ENCODE peak calls at places on chromosome 5, in four cellular contexts. N, G, V and X are unnamed samples.

GRCh38 chr5:415928-416635 is 26.9 kb upstream of the EXOC3 start:
- DNase-seq in G (no peak), V (peak; percentile 49), N (peak; percentile 22), X (no peak)

GRCh38 chr5:107337281-107337680 is 333.5 kb downstream of the EFNA5 start:
- DNase-seq in V (no peak), G (no peak), N (no peak), X (no peak)

GRCh38 chr5:134028496-134028895 is 23.7 kb upstream of the VDAC1 start:
- DNase-seq in V (no peak), G (no peak), N (no peak), X (no peak)

GRCh38 chr5:19987594-19988345 is at the start of gene CDH18:
- DNase-seq in V (peak; percentile 65), G (no peak), N (no peak), X (no peak)

GRCh38 chr5:73451218-73452130 is 2.9 kb upstream of the FOXD1 start:
- DNase-seq in V (peak; percentile 84), G (no peak), N (peak; percentile 57), X (peak; percentile 31)

GRCh38 chr5:125125031-125125823 is 378.8 kb upstream of the ZNF608 start:
- DNase-seq in V (no peak), N (no peak), G (no peak), X (no peak)

GRCh38 chr5:65190328-65191053 is 291.2 kb downstream of the ADAMTS6 start:
- DNase-seq in V (no peak), N (no peak), G (no peak), X (no peak)

GRCh38 chr5:13660072-13660471 is 284.4 kb downstream of the DNAH5 start:
- DNase-seq in V (no peak), N (no peak), G (no peak), X (no peak)

GRCh38 chr5:179190851-179191505 is 130.8 kb downstream of the ZNF354C start:
- DNase-seq in N (no peak), V (peak; percentile 65), G (no peak), X (no peak)

GRCh38 chr5:69084903-69085302 is 8.9 kb upstream of the SLC30A5 start:
- DNase-seq in V (no peak), G (no peak), N (no peak), X (no peak)

GRCh38 chr5:633521-633955 is 21.4 kb downstream of the CEP72 start:
- DNase-seq in N (no peak), V (no peak), G (no peak), X (no peak)

GRCh38 chr5:124774002-124774318 is 27.5 kb upstream of the ZNF608 start:
- DNase-seq in V (no peak), G (no peak), N (no peak), X (no peak)

GRCh38 chr5:123089572-123089970 is 530 bp downstream of the PRDM6 start:
- DNase-seq in G (no peak), V (peak; percentile 70), N (no peak), X (no peak)

GRCh38 chr5:137332296-137332695 is 166.8 kb downstream of the SPOCK1 start:
- DNase-seq in G (no peak), V (no peak), N (no peak), X (no peak)

GRCh38 chr5:43514471-43514815 is 505 bp downstream of the C5orf34 start:
- DNase-seq in N (no peak), G (no peak), V (no peak), X (no peak)

GRCh38 chr5:68200288-68200687 is 15.3 kb upstream of the PIK3R1 start:
- DNase-seq in G (no peak), V (no peak), N (no peak), X (peak; percentile 40)

GRCh38 chr5:97986069-97986468 is 787.4 kb upstream of the RGMB start:
- DNase-seq in N (no peak), G (no peak), V (no peak), X (no peak)

GRCh38 chr5:123119334-123119986 is 30.4 kb downstream of the PRDM6 start:
- DNase-seq in N (no peak), G (no peak), V (no peak), X (no peak)

GRCh38 chr5:172953776-172954189 is 5.4 kb upstream of the RPL26L1 start:
- DNase-seq in N (no peak), G (no peak), V (no peak), X (no peak)